ENCODE peak calls at places on chromosomes 11 and 22, in nine cellular contexts. I is breast epithelium, L is spleen, H is prostate gland, U is stomach, C is transverse colon, O is K562, G is HCT116, N is suprapubic skin. B is an unnamed sample.

GRCh38 chr22:26259510-26259909 is 90.2 kb downstream of the SEZ6L start:
- DNase-seq in L (no peak), I (no peak), G (peak; percentile 0), H (no peak), U (no peak), N (no peak), C (no peak), O (peak; percentile 27), B (no peak)

GRCh38 chr22:31248965-31249940 is 37.2 kb downstream of the LIMK2 start:
- DNase-seq in L (no peak), C (no peak), O (no peak), I (peak; percentile 94), H (peak; percentile 80), N (no peak), U (no peak), G (no peak), B (no peak)

GRCh38 chr11:103317118-103317517 is 207.9 kb downstream of the DYNC2H1 start:
- DNase-seq in C (no peak), L (no peak), O (no peak), I (no peak), N (no peak), U (no peak), G (no peak), H (no peak), B (no peak)

GRCh38 chr11:32187106-32187505 is 96.2 kb downstream of the RCN1 start:
- DNase-seq in L (no peak), O (no peak), N (no peak), G (no peak), H (no peak), C (no peak), I (no peak), U (no peak), B (no peak)

GRCh38 chr11:35116762-35117588 is 22.0 kb upstream of the CD44 start:
- DNase-seq in G (no peak), U (no peak), H (no peak), L (no peak), I (no peak), N (no peak), C (no peak), O (no peak), B (no peak)

GRCh38 chr22:33897621-33897910 is 22.7 kb downstream of the LARGE1 start:
- DNase-seq in H (no peak), L (no peak), C (no peak), G (no peak), O (no peak), I (no peak), N (no peak), U (no peak), B (no peak)

GRCh38 chr11:114088836-114089235 is 29.3 kb downstream of the ZBTB16 start:
- DNase-seq in N (no peak), H (no peak), C (no peak), L (no peak), I (no peak), G (no peak), U (no peak), O (no peak), B (no peak)

GRCh38 chr22:20244744-20245576 is 23.2 kb downstream of the RTN4R start:
- DNase-seq in O (no peak), C (peak; percentile 17), H (no peak), U (no peak), L (peak; percentile 88), N (no peak), I (no peak), G (no peak), B (no peak)

GRCh38 chr11:112961751-112962747 is 829 bp downstream of the NCAM1 start:
- DNase-seq in I (no peak), O (no peak), N (peak; percentile 77), C (peak; percentile 8), L (peak; percentile 75), G (no peak), U (no peak), H (no peak), B (no peak)

GRCh38 chr22:37675930-37676571 is 615 bp downstream of the LGALS1 start:
- DNase-seq in U (no peak), H (no peak), O (peak; percentile 57), C (peak; percentile 50), N (no peak), G (no peak), L (no peak), I (no peak), B (no peak)

GRCh38 chr22:24827305-24827704 is 21.3 kb downstream of the SGSM1 start:
- DNase-seq in H (no peak), G (no peak), I (no peak), C (peak; percentile 79), L (peak; percentile 65), N (no peak), U (peak; percentile 83), O (no peak), B (no peak)

GRCh38 chr11:19326499-19326898 is 85.8 kb upstream of the E2F8 start:
- DNase-seq in G (no peak), L (no peak), I (no peak), H (no peak), C (no peak), U (no peak), N (no peak), O (no peak), B (no peak)

GRCh38 chr22:40637181-40638150 is 947 bp upstream of the MRTFA start:
- DNase-seq in N (peak; percentile 84), O (peak; percentile 42), L (peak; percentile 89), I (no peak), G (no peak), C (peak; percentile 70), U (peak; percentile 63), H (no peak), B (no peak)

GRCh38 chr22:46352691-46353386 is 17.3 kb downstream of the TRMU start:
- DNase-seq in U (peak; percentile 74), L (peak; percentile 79), I (no peak), O (no peak), G (no peak), C (peak; percentile 6), N (no peak), H (peak; percentile 73), B (no peak)

GRCh38 chr11:126920833-126921232 is 79.7 kb downstream of the KIRREL3 start:
- DNase-seq in L (no peak), I (no peak), N (no peak), C (no peak), H (no peak), O (no peak), G (no peak), U (no peak), B (no peak)

GRCh38 chr11:94500181-94500580 is 6.4 kb downstream of the ANKRD49 start:
- DNase-seq in C (no peak), L (no peak), I (no peak), G (no peak), U (no peak), O (no peak), H (no peak), N (no peak), B (no peak)

GRCh38 chr11:28518825-28519224 is 410.6 kb downstream of the METTL15 start:
- DNase-seq in C (no peak), H (no peak), N (no peak), I (no peak), L (no peak), U (no peak), O (no peak), G (no peak), B (no peak)

GRCh38 chr11:3929232-3929631 is 73.8 kb downstream of the STIM1 start:
- DNase-seq in I (no peak), H (no peak), C (no peak), O (no peak), G (no peak), U (no peak), L (no peak), N (no peak), B (no peak)
- H3K27ac ChIP-seq in I (peak overlapping the region; percentile 45), H (no peak overlapping the region), C (no peak overlapping the region), O (no peak overlapping the region), G (no peak overlapping the region), U (no peak overlapping the region), L (no peak overlapping the region), N (no peak overlapping the region), B (peak overlapping the region; percentile 30)

DNA sequence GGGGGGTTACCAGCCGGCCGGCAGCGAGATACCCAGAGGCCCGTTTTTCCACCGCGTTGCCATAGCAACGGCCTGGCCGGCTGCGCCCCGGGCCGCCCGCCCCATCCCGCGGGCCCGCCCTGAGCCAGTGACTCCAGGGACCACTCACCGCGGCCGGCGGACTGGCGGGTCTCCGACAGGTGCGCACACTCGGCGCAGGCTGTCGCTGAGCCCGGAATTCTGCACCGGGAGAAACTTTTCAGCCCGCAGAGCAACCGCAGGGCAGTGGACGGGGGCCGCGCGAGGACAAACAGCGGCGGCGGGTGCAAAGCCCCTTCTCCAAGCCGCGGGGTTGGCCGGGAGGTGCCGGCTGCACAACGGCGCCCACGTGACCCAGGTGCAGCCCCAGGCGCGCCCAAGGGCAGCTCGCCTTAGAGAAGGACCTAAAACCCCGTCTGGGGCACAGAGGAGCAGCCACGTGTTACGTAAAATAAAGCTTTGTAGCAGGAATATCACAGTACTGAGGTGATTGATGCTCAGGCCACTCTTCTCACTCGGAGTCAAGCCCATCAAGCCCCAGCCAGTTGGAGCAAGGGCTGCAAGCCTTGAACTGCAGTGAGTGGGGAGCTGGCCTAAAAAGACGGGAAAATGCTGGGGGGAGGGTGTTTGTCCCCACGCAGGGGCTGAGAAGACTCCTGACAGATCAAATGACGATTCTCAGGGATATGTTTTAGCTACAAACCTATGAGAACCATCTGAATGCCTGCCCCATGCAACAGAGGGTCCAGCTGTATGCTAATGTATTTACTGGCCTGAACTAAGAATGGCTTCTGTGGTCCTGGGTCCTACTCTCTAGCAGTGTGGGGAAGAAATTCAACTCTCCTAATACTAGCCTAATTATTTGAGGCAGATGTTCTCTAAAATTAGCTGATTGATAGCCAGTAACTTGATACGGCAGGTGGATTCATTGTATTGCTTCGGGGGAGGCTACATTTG is at the start of gene STK33:
- DNase-seq in N (no peak), G (peak; percentile 34), O (no peak), C (peak; percentile 63), I (no peak), H (no peak), U (peak; percentile 66), L (peak; percentile 91), B (no peak)
- TF ChIP-seq POLR2A in N (no peak), G (no peak), O (no peak), C (no peak), I (no peak), H (no peak), U (no peak), L (no peak), B (no peak)

GRCh38 chr11:83191986-83192385 is 1.5 kb upstream of the ANKRD42 start:
- DNase-seq in C (no peak), H (no peak), N (no peak), G (no peak), U (no peak), O (peak; percentile 76), I (no peak), L (no peak), B (no peak)
- TF ChIP-seq POLR2AphosphoS5 in C (no peak), H (no peak), N (no peak), G (no peak), U (peak; percentile 45), O (peak; percentile 33), I (no peak), L (no peak), B (no peak)

DNA sequence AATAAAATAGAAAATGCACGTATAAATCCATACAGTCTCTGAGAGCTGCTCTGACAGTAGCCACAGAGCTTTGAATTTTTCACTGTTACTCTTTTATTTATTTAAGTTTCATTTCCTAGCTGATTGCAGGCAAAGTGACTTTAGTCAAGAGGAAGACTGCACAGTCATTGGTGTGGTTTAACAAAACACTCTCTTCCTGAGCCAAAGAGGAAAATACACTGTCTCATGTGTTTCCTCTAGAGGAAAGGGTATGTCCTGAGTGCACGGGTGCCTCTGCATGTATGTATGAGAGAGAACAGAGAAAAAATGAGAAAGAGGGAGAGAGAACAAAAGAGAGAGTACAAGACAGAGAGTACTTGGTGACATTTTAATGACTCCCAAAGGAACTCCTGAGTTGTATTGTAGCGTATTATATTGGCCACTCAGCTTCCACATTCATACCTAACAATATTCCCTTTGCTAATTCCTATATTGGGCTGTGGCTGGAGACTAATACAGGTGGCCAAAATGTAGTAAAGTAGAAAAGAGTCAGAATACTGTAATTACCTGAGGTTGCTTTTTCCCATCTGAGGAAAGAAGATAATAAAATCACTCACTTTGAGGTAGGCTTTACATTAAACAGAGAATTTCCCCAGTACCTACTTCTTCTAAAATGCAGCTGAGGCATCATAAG is at the start of gene OR4D9:
- DNase-seq in I (no peak), H (no peak), U (no peak), O (peak; percentile 27), G (no peak), L (no peak), N (no peak), C (no peak), B (no peak)
- H3K27ac ChIP-seq in I (peak within 1 kb of the TSS; percentile 2), H (no peak within 1 kb of the TSS), U (no peak within 1 kb of the TSS), O (no peak within 1 kb of the TSS), G (no peak within 1 kb of the TSS), L (no peak within 1 kb of the TSS), N (peak within 1 kb of the TSS; percentile 51), C (no peak within 1 kb of the TSS), B (no peak within 1 kb of the TSS)